ENCODE peak calls at places on chromosomes 4 and X, in eight cellular contexts. A, V, Q, W, H, O, I and M are unnamed samples.

GRCh38 chrX:132505116-132505515 is 16.3 kb upstream of the MBNL3 start:
- DNase-seq in W (no peak), V (no peak), I (no peak), H (no peak), O (no peak), Q (no peak), A (no peak), M (no peak)

GRCh38 chr4:1244081-1244977 is 4.6 kb downstream of the CTBP1 start:
- DNase-seq in H (no peak), O (no peak), A (no peak), Q (no peak), I (no peak), W (peak), V (peak), M (no peak)

GRCh38 chrX:145817666-145818521 is at the start of gene SLITRK2:
- DNase-seq in Q (no peak), I (no peak), A (no peak), W (no peak), H (no peak), V (no peak), O (no peak), M (no peak)

GRCh38 chr4:176778063-176778462 is 14.7 kb downstream of the VEGFC start:
- DNase-seq in Q (no peak), V (no peak), H (no peak), A (no peak), W (no peak), O (peak), I (no peak), M (no peak)

GRCh38 chr4:92270908-92271307 is 32.9 kb upstream of the GRID2 start:
- DNase-seq in V (no peak), O (no peak), I (no peak), W (no peak), A (no peak), H (no peak), Q (no peak), M (no peak)

GRCh38 chrX:77930581-77930980 is 20.1 kb downstream of the ATP7A start:
- DNase-seq in Q (no peak), O (no peak), W (no peak), H (no peak), I (no peak), V (no peak), A (no peak), M (peak)

GRCh38 chr4:176191974-176192373 is 3.4 kb downstream of the SPATA4 start:
- DNase-seq in H (no peak), V (no peak), O (peak), W (no peak), A (no peak), I (no peak), Q (no peak), M (no peak)

GRCh38 chrX:2471641-2472040 is 29.1 kb downstream of the DHRSX start:
- DNase-seq in O (no peak), I (no peak), W (no peak), A (no peak), V (no peak), Q (no peak), H (no peak), M (no peak)

GRCh38 chr4:33390977-33391376 is 2670.8 kb downstream of the PCDH7 start:
- DNase-seq in I (no peak), O (no peak), A (no peak), V (no peak), Q (no peak), H (no peak), W (no peak), M (no peak)

GRCh38 chr4:180589575-180589974 is 1653.6 kb upstream of the TENM3 start:
- DNase-seq in I (no peak), H (no peak), O (no peak), V (no peak), Q (no peak), A (no peak), W (no peak), M (no peak)

GRCh38 chrX:19616959-19617358 is 101.7 kb upstream of the MAP3K15 start:
- DNase-seq in I (no peak), V (no peak), O (peak), A (no peak), Q (no peak), H (no peak), W (no peak), M (no peak)

GRCh38 chrX:19611636-19612376 is 96.5 kb upstream of the MAP3K15 start:
- DNase-seq in H (no peak), O (no peak), Q (no peak), W (no peak), V (no peak), A (no peak), I (no peak), M (no peak)

GRCh38 chrX:19617550-19617949 is 102.2 kb upstream of the MAP3K15 start:
- DNase-seq in V (no peak), Q (no peak), A (no peak), H (no peak), I (no peak), O (no peak), W (no peak), M (no peak)

GRCh38 chrX:19616016-19616415 is 100.7 kb upstream of the MAP3K15 start:
- DNase-seq in I (no peak), V (no peak), Q (no peak), H (no peak), O (no peak), A (no peak), W (no peak), M (no peak)

DNA sequence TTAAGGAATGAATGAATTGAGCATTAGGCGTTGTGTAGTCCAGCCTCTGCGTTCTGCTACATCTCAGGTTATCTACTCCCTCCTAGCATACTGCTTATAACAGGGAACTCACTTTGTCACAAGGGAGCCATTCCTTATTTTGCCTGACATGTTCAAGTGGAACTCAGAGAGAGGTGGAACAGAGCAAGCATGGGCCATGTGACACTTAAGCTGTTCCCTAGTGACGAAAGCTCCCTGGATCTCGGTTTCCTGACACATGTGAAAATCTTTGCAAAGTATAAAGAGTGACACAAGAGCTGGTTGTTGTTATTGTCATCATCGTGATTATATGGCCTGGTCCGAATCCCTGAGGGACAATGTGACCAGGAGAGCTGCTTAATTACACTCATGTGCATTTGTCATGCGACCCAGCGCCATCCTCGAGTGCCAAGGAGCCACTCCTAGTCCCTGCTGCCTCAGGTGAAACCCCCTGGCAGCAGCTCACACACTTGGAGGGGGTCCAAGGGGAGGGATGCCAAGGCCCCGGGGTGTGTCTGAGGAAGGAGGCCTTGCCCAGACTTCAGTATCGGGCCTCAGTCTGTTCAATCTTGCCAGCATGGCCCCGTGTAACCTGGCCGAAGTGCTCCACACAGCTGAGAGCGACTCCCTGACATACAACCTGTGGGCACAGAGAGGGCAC is 98.5 kb upstream of the MAP3K15 start:
- DNase-seq in I (no peak), O (no peak), Q (peak), A (no peak), H (no peak), W (no peak), V (no peak), M (no peak)
- TF ChIP-seq POLR2A in I (no peak), O (no peak), Q (no peak), A (no peak), H (no peak), W (no peak), V (no peak), M (no peak)

GRCh38 chrX:12953420-12953819 is 21.5 kb upstream of the TMSB4X start:
- DNase-seq in I (no peak), V (no peak), A (no peak), W (no peak), Q (no peak), O (no peak), H (no peak), M (no peak)

GRCh38 chrX:12951590-12951965 is 23.3 kb upstream of the TMSB4X start:
- DNase-seq in H (no peak), W (no peak), A (no peak), Q (no peak), V (no peak), I (peak), O (no peak), M (no peak)

GRCh38 chrX:12949205-12949926 is 25.5 kb upstream of the TMSB4X start:
- DNase-seq in H (no peak), W (no peak), V (no peak), A (no peak), O (peak), I (no peak), Q (no peak), M (no peak)

GRCh38 chrX:12949927-12950656 is 24.8 kb upstream of the TMSB4X start:
- DNase-seq in A (no peak), I (peak), W (peak), H (peak), Q (peak), O (peak), V (peak), M (peak)

DNA sequence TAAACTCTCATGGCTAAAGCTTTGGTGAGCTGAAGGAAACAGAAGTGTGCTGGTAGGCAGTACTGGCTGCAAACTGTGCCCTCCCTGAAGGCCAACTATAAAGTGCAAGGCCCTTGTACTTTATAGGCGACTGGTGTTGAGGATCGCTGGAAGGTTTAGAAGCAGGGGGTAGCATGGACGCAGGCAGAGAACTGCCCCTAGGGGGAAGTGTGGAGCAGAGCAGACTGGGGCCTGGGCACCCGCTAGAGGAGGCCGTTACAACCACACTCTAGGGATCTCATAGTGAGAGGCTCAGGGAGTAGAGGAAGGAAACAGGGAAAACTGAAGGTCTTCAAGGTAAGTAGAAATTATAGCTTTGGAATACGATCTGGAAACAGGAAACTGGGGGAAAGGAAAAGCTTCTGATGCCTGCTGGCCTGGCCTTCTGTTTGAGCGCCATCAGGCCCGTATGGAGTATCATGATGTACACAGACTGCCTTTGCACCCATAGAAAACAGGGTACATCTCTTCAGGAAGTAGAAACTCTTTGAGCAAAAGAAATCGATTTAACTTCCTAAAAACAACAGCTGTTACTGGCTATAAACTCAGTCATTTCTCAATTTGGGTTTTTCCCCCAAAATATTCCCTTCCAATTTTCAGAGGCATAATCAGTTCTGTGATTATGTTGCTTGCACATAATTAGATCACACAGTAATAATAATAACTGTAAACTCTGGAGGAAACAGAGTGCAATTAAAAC is 23.9 kb upstream of the TMSB4X start:
- DNase-seq in W (no peak), V (no peak), A (peak), Q (peak), H (no peak), O (no peak), I (peak), M (peak)
- TF ChIP-seq POLR2A in W (no peak), V (no peak), A (no peak), Q (no peak), H (no peak), O (no peak), I (no peak), M (no peak)

GRCh38 chr4:163558539-163559044 is 64.1 kb downstream of the TMA16 start:
- DNase-seq in Q (no peak), A (no peak), V (no peak), O (no peak), H (no peak), W (no peak), I (no peak), M (no peak)
- TF ChIP-seq POLR2A in Q (no peak), A (no peak), V (no peak), O (no peak), H (no peak), W (no peak), I (no peak), M (no peak)

DNA sequence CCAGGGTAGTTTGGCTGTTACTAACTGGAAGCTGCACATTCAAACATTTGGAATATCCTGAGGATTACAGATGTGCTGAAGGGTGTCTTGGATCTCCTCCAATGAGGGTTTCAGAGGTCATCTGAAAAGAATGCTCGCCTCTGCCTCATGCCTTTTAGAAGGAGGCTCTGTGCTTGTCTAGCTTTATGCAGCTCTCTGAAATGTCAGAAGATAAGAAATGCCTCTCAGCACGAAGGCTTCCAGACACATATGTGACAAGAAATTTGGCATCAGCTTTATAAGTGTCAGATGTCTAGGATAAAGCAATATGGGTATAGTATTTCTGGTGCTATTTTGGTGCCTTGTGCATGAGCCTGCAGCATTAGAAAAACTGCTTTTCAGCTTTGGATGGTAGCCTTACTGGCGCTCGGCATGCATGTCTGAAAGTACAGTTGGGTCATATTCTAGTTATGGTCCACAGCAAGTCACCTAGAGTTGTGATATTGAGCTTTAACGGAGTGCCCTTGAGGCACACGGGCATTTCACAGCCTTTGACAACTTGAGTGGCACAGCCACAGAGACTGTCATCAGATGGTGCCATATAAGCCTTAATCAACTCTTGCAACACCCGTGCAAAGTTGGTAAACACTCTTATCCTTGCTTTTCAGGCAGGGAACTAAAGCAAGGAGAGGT is 70.8 kb upstream of the PGRMC2 start:
- DNase-seq in A (no peak), Q (no peak), O (peak), W (no peak), I (no peak), H (no peak), V (no peak), M (peak)
- TF ChIP-seq POLR2A in A (no peak), Q (no peak), O (no peak), W (no peak), I (no peak), H (no peak), V (no peak), M (peak)

GRCh38 chr4:13544556-13545393 is 467 bp upstream of the NKX3-2 start:
- DNase-seq in O (peak), V (no peak), A (peak), W (no peak), I (peak), Q (peak), H (no peak), M (peak)
- TF ChIP-seq POLR2A in O (no peak), V (no peak), A (no peak), W (no peak), I (peak), Q (no peak), H (no peak), M (no peak)

GRCh38 chrX:71301195-71301924 is at the start of gene ITGB1BP2:
- DNase-seq in H (no peak), O (peak), Q (no peak), W (no peak), I (peak), V (no peak), A (no peak), M (no peak)
- TF ChIP-seq POLR2A in H (no peak), O (no peak), Q (no peak), W (no peak), I (no peak), V (no peak), A (no peak), M (peak)

DNA sequence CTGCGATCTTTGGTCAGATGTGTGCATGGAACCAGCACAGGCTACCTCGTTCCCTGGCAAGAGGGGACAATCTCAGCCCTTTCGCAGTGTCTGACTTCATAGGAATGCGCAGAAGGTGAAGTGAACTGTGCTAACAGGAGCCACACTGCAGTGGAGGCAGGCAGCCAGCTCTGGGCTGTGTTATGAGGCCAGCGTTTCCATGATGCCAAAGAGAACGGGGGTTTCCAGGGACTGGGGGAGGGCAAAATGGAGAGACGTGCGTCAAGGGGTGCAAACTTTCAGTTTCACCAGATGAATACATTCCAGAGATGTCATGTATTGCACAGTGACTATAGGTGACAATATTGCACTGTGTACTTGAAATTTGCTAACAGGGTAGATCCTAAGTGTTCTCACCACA is 30.4 kb downstream of the CLDN34 start:
- DNase-seq in W (no peak), A (no peak), O (no peak), V (no peak), I (no peak), H (no peak), Q (no peak), M (no peak)
- TF ChIP-seq POLR2A in W (no peak), A (no peak), O (no peak), V (no peak), I (no peak), H (no peak), Q (no peak), M (no peak)

GRCh38 chr4:113550510-113550909 is 211.0 kb downstream of the CAMK2D start:
- DNase-seq in W (no peak), I (no peak), O (no peak), V (no peak), A (no peak), H (no peak), Q (no peak), M (no peak)
- TF ChIP-seq POLR2A in W (no peak), I (no peak), O (no peak), V (no peak), A (no peak), H (no peak), Q (no peak), M (no peak)

DNA sequence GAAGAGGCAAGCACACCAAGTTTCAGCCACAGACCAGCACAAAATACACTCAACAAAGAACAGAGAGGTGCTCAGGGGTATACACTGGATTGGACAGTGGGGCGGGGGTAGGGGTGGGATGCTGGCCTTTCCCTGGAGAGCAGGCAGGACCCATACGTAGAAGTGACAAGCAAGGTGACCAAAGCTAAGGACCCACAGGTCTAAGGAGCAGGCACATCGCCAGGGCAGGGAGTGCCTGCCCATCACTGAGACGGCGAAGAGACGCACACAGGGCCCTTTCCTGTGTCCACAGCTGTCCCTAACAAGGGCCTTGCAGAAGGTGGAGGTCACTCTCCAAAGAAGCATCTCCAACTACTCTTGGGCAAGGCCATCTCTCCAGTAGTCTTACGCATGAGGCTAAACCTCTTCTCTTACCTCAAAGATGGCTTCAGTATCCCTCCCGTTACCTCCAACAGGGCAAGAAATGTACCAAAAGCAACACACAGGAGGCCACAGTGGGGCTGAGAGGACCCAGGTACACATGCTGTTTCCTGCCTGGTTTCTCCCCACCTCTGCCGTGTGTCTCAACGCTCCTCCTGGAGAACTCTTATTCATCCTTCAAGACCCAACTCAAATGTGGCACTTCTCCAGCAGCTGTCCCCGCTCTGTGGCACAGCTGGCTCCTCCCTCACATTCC is 6.5 kb downstream of the WDR1 start:
- DNase-seq in W (no peak), V (peak), H (no peak), A (no peak), Q (no peak), I (no peak), O (no peak), M (no peak)
- TF ChIP-seq POLR2A in W (no peak), V (no peak), H (no peak), A (no peak), Q (no peak), I (no peak), O (no peak), M (no peak)